ENCODE peak calls at places on chromosome 3, in ten cellular contexts. One of them, this sample, is unnamed.

GRCh38 chr3:78201066-78201465 is 1161.2 kb downstream of the ROBO2 start:
- DNase-seq in heart right ventricle: no peak
- DNase-seq in natural killer cell: no peak
- DNase-seq in breast epithelium: no peak
- DNase-seq in endodermal cell: no peak
- DNase-seq in tibial nerve: no peak
- DNase-seq in left ventricle myocardium inferior: no peak
- DNase-seq in CD8-positive, alpha-beta T cell: no peak
- DNase-seq in A549: no peak
- DNase-seq in fibroblast of mammary gland: peak; percentile 1
- DNase-seq in this sample: no peak

GRCh38 chr3:101849714-101850326 is 506 bp downstream of the NFKBIZ start:
- DNase-seq in CD8-positive, alpha-beta T cell: peak; percentile 63
- DNase-seq in endodermal cell: peak; percentile 82
- DNase-seq in A549: no peak
- DNase-seq in heart right ventricle: peak; percentile 24
- DNase-seq in fibroblast of mammary gland: no peak
- DNase-seq in tibial nerve: peak; percentile 33
- DNase-seq in breast epithelium: no peak
- DNase-seq in left ventricle myocardium inferior: peak; percentile 51
- DNase-seq in natural killer cell: peak; percentile 49
- DNase-seq in this sample: no peak

GRCh38 chr3:127991251-127991650 is 61.0 kb upstream of the SEC61A1 start:
- DNase-seq in left ventricle myocardium inferior: no peak
- DNase-seq in natural killer cell: no peak
- DNase-seq in breast epithelium: no peak
- DNase-seq in fibroblast of mammary gland: no peak
- DNase-seq in heart right ventricle: no peak
- DNase-seq in tibial nerve: no peak
- DNase-seq in A549: no peak
- DNase-seq in endodermal cell: no peak
- DNase-seq in CD8-positive, alpha-beta T cell: no peak
- DNase-seq in this sample: no peak

GRCh38 chr3:45100998-45101407 is 45.2 kb downstream of the CDCP1 start:
- DNase-seq in fibroblast of mammary gland: peak; percentile 91
- DNase-seq in breast epithelium: no peak
- DNase-seq in A549: no peak
- DNase-seq in tibial nerve: no peak
- DNase-seq in heart right ventricle: no peak
- DNase-seq in natural killer cell: no peak
- DNase-seq in left ventricle myocardium inferior: no peak
- DNase-seq in endodermal cell: no peak
- DNase-seq in CD8-positive, alpha-beta T cell: no peak
- DNase-seq in this sample: no peak

GRCh38 chr3:56019490-56019889 is 448.8 kb downstream of the ERC2 start:
- DNase-seq in endodermal cell: no peak
- DNase-seq in breast epithelium: no peak
- DNase-seq in CD8-positive, alpha-beta T cell: no peak
- DNase-seq in tibial nerve: no peak
- DNase-seq in left ventricle myocardium inferior: peak; percentile 24
- DNase-seq in fibroblast of mammary gland: no peak
- DNase-seq in heart right ventricle: peak; percentile 40
- DNase-seq in natural killer cell: no peak
- DNase-seq in A549: no peak
- DNase-seq in this sample: no peak

GRCh38 chr3:45180051-45180450 is 33.9 kb upstream of the CDCP1 start:
- DNase-seq in heart right ventricle: no peak
- DNase-seq in A549: no peak
- DNase-seq in breast epithelium: no peak
- DNase-seq in tibial nerve: no peak
- DNase-seq in CD8-positive, alpha-beta T cell: no peak
- DNase-seq in fibroblast of mammary gland: peak; percentile 52
- DNase-seq in endodermal cell: no peak
- DNase-seq in natural killer cell: no peak
- DNase-seq in left ventricle myocardium inferior: no peak
- DNase-seq in this sample: no peak

GRCh38 chr3:122415762-122416654 is at the start of gene WDR5B:
- DNase-seq in left ventricle myocardium inferior: peak; percentile 97
- DNase-seq in breast epithelium: peak; percentile 97
- DNase-seq in fibroblast of mammary gland: peak; percentile 96
- DNase-seq in endodermal cell: peak; percentile 99
- DNase-seq in tibial nerve: peak; percentile 98
- DNase-seq in heart right ventricle: peak; percentile 98
- DNase-seq in natural killer cell: peak; percentile 99
- DNase-seq in A549: peak; percentile 98
- DNase-seq in CD8-positive, alpha-beta T cell: peak; percentile 98
- DNase-seq in this sample: peak; percentile 86

GRCh38 chr3:129403450-129403849 is 25.0 kb downstream of the EFCAB12 start:
- DNase-seq in breast epithelium: no peak
- DNase-seq in endodermal cell: no peak
- DNase-seq in fibroblast of mammary gland: no peak
- DNase-seq in A549: no peak
- DNase-seq in natural killer cell: no peak
- DNase-seq in CD8-positive, alpha-beta T cell: no peak
- DNase-seq in heart right ventricle: no peak
- DNase-seq in left ventricle myocardium inferior: no peak
- DNase-seq in tibial nerve: no peak
- DNase-seq in this sample: no peak

GRCh38 chr3:78848392-78849288 is 919.2 kb downstream of the ROBO1 start:
- DNase-seq in fibroblast of mammary gland: no peak
- DNase-seq in heart right ventricle: no peak
- DNase-seq in A549: no peak
- DNase-seq in breast epithelium: no peak
- DNase-seq in left ventricle myocardium inferior: no peak
- DNase-seq in CD8-positive, alpha-beta T cell: no peak
- DNase-seq in endodermal cell: no peak
- DNase-seq in tibial nerve: no peak
- DNase-seq in natural killer cell: no peak
- DNase-seq in this sample: no peak

GRCh38 chr3:47989981-47990440 is 26.2 kb downstream of the MAP4 start:
- DNase-seq in tibial nerve: peak; percentile 76
- DNase-seq in breast epithelium: peak; percentile 69
- DNase-seq in fibroblast of mammary gland: peak; percentile 96
- DNase-seq in natural killer cell: peak; percentile 34
- DNase-seq in A549: peak; percentile 46
- DNase-seq in CD8-positive, alpha-beta T cell: peak; percentile 69
- DNase-seq in heart right ventricle: peak; percentile 84
- DNase-seq in left ventricle myocardium inferior: peak; percentile 58
- DNase-seq in endodermal cell: peak; percentile 86
- DNase-seq in this sample: peak; percentile 54

GRCh38 chr3:112631257-112631656 is 9.7 kb downstream of the CCDC80 start:
- DNase-seq in heart right ventricle: no peak
- DNase-seq in CD8-positive, alpha-beta T cell: no peak
- DNase-seq in endodermal cell: no peak
- DNase-seq in natural killer cell: no peak
- DNase-seq in breast epithelium: no peak
- DNase-seq in tibial nerve: no peak
- DNase-seq in left ventricle myocardium inferior: no peak
- DNase-seq in A549: no peak
- DNase-seq in fibroblast of mammary gland: no peak
- DNase-seq in this sample: no peak

GRCh38 chr3:194326192-194327029 is 24.7 kb downstream of the CPN2 start:
- DNase-seq in left ventricle myocardium inferior: no peak
- DNase-seq in fibroblast of mammary gland: peak; percentile 38
- DNase-seq in heart right ventricle: no peak
- DNase-seq in CD8-positive, alpha-beta T cell: no peak
- DNase-seq in natural killer cell: peak; percentile 28
- DNase-seq in endodermal cell: no peak
- DNase-seq in breast epithelium: no peak
- DNase-seq in A549: no peak
- DNase-seq in tibial nerve: no peak
- DNase-seq in this sample: no peak

GRCh38 chr3:60953406-60953805 is 297.8 kb downstream of the FHIT start:
- DNase-seq in A549: no peak
- DNase-seq in endodermal cell: no peak
- DNase-seq in breast epithelium: no peak
- DNase-seq in left ventricle myocardium inferior: no peak
- DNase-seq in natural killer cell: no peak
- DNase-seq in heart right ventricle: no peak
- DNase-seq in tibial nerve: no peak
- DNase-seq in fibroblast of mammary gland: peak; percentile 61
- DNase-seq in CD8-positive, alpha-beta T cell: no peak
- DNase-seq in this sample: no peak

GRCh38 chr3:179098388-179099077 is 26.9 kb upstream of the ZMAT3 start:
- DNase-seq in fibroblast of mammary gland: peak; percentile 66
- DNase-seq in CD8-positive, alpha-beta T cell: no peak
- DNase-seq in natural killer cell: no peak
- DNase-seq in left ventricle myocardium inferior: no peak
- DNase-seq in tibial nerve: no peak
- DNase-seq in endodermal cell: no peak
- DNase-seq in breast epithelium: no peak
- DNase-seq in heart right ventricle: no peak
- DNase-seq in A549: no peak
- DNase-seq in this sample: no peak

GRCh38 chr3:169146112-169146665 is 517.3 kb downstream of the MECOM start:
- DNase-seq in heart right ventricle: peak; percentile 62
- DNase-seq in natural killer cell: no peak
- DNase-seq in A549: peak; percentile 24
- DNase-seq in endodermal cell: peak; percentile 78
- DNase-seq in fibroblast of mammary gland: peak; percentile 9
- DNase-seq in tibial nerve: no peak
- DNase-seq in breast epithelium: no peak
- DNase-seq in CD8-positive, alpha-beta T cell: no peak
- DNase-seq in left ventricle myocardium inferior: peak; percentile 37
- DNase-seq in this sample: peak; percentile 9

GRCh38 chr3:192819001-192819569 is 91.7 kb upstream of the FGF12 start:
- DNase-seq in left ventricle myocardium inferior: no peak
- DNase-seq in breast epithelium: no peak
- DNase-seq in fibroblast of mammary gland: peak; percentile 85
- DNase-seq in heart right ventricle: no peak
- DNase-seq in endodermal cell: no peak
- DNase-seq in CD8-positive, alpha-beta T cell: no peak
- DNase-seq in tibial nerve: no peak
- DNase-seq in natural killer cell: no peak
- DNase-seq in A549: peak; percentile 73
- DNase-seq in this sample: no peak

DNA sequence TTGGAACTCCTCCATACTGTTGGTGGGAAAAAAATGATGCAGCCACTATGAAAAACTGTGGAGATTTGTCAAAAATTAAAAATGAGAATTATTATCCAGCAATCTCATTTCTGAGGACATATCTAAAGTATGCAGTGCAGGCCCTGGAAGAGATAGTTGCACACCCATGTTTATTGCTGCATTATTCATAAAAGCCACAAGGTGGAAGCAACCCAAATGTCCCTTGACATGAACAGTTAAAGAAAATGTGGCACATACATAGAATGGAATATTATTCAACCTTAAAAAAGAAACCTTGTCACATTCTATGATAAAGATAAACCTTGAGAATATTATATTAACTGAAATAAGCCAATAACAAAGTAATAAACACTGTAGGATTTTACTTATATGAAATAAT is 80.9 kb upstream of the ARHGEF26 start:
- DNase-seq in tibial nerve: no peak
- DNase-seq in CD8-positive, alpha-beta T cell: no peak
- DNase-seq in fibroblast of mammary gland: peak; percentile 37
- DNase-seq in heart right ventricle: no peak
- DNase-seq in breast epithelium: no peak
- DNase-seq in left ventricle myocardium inferior: no peak
- DNase-seq in A549: no peak
- DNase-seq in endodermal cell: no peak
- DNase-seq in natural killer cell: no peak
- DNase-seq in this sample: no peak
- TF ChIP-seq CTCF in tibial nerve: no peak
- TF ChIP-seq CTCF in CD8-positive, alpha-beta T cell: no peak
- TF ChIP-seq CTCF in fibroblast of mammary gland: peak; percentile 45
- TF ChIP-seq CTCF in heart right ventricle: no peak
- TF ChIP-seq CTCF in breast epithelium: no peak
- TF ChIP-seq CTCF in left ventricle myocardium inferior: peak; percentile 32
- TF ChIP-seq CTCF in A549: peak; percentile 32
- TF ChIP-seq CTCF in endodermal cell: peak; percentile 55
- TF ChIP-seq CTCF in natural killer cell: no peak
- TF ChIP-seq CTCF in this sample: no peak

GRCh38 chr3:15894382-15894781 is 96.6 kb upstream of the ANKRD28 start:
- DNase-seq in left ventricle myocardium inferior: no peak
- DNase-seq in natural killer cell: no peak
- DNase-seq in endodermal cell: no peak
- DNase-seq in tibial nerve: no peak
- DNase-seq in CD8-positive, alpha-beta T cell: no peak
- DNase-seq in breast epithelium: no peak
- DNase-seq in A549: no peak
- DNase-seq in heart right ventricle: no peak
- DNase-seq in fibroblast of mammary gland: no peak
- DNase-seq in this sample: no peak
- TF ChIP-seq CTCF in left ventricle myocardium inferior: no peak
- TF ChIP-seq CTCF in natural killer cell: no peak
- TF ChIP-seq CTCF in endodermal cell: no peak
- TF ChIP-seq CTCF in tibial nerve: no peak
- TF ChIP-seq CTCF in CD8-positive, alpha-beta T cell: no peak
- TF ChIP-seq CTCF in breast epithelium: no peak
- TF ChIP-seq CTCF in A549: no peak
- TF ChIP-seq CTCF in heart right ventricle: no peak
- TF ChIP-seq CTCF in fibroblast of mammary gland: no peak
- TF ChIP-seq CTCF in this sample: no peak

DNA sequence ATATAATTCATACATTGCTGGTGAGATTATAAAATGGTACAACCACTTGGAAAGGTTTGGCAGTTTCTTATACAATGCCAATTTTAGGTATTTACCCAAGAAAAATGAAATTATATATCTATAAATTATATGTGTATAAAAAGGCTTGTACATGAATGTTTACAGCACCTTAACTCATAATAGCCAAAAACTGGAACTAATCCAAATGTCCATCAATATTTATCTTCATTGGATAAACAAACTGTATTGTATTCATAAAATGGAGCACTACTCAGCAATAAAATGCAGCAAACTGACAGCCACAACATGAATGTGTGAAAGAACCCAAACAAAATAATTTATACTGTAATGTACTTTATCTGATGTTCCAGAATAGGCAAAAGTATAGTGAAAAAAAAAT is 33.6 kb upstream of the EIF5A2 start:
- DNase-seq in endodermal cell: no peak
- DNase-seq in heart right ventricle: no peak
- DNase-seq in CD8-positive, alpha-beta T cell: no peak
- DNase-seq in A549: no peak
- DNase-seq in breast epithelium: no peak
- DNase-seq in fibroblast of mammary gland: no peak
- DNase-seq in natural killer cell: no peak
- DNase-seq in left ventricle myocardium inferior: no peak
- DNase-seq in tibial nerve: no peak
- DNase-seq in this sample: no peak
- TF ChIP-seq CTCF in endodermal cell: no peak
- TF ChIP-seq CTCF in heart right ventricle: no peak
- TF ChIP-seq CTCF in CD8-positive, alpha-beta T cell: no peak
- TF ChIP-seq CTCF in A549: no peak
- TF ChIP-seq CTCF in breast epithelium: no peak
- TF ChIP-seq CTCF in fibroblast of mammary gland: no peak
- TF ChIP-seq CTCF in natural killer cell: no peak
- TF ChIP-seq CTCF in left ventricle myocardium inferior: no peak
- TF ChIP-seq CTCF in tibial nerve: no peak
- TF ChIP-seq CTCF in this sample: no peak

DNA sequence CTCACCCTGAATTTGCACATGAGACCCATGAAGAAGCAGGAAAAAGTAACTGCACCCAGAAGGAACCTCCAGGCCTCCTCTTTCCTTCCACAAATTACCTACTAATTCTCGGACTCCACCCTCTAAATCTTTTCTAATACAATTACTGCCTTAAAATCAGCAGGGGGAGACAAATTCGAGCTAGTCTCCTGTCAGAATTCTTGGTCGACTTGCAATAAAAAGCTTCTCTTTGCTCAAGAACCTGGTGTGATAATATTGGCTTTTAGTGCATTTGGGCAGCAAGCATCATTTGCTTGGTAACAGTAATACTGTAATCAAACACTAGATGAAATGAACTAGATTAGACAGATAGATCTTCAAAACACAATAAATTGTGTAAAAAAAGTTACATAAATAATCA is 281.9 kb downstream of the RAP2B start:
- DNase-seq in CD8-positive, alpha-beta T cell: no peak
- DNase-seq in endodermal cell: no peak
- DNase-seq in A549: no peak
- DNase-seq in heart right ventricle: no peak
- DNase-seq in left ventricle myocardium inferior: no peak
- DNase-seq in breast epithelium: no peak
- DNase-seq in natural killer cell: no peak
- DNase-seq in tibial nerve: no peak
- DNase-seq in fibroblast of mammary gland: peak; percentile 32
- DNase-seq in this sample: no peak
- TF ChIP-seq CTCF in CD8-positive, alpha-beta T cell: no peak
- TF ChIP-seq CTCF in endodermal cell: peak; percentile 64
- TF ChIP-seq CTCF in A549: no peak
- TF ChIP-seq CTCF in heart right ventricle: no peak
- TF ChIP-seq CTCF in left ventricle myocardium inferior: no peak
- TF ChIP-seq CTCF in breast epithelium: no peak
- TF ChIP-seq CTCF in natural killer cell: no peak
- TF ChIP-seq CTCF in tibial nerve: no peak
- TF ChIP-seq CTCF in fibroblast of mammary gland: peak; percentile 35
- TF ChIP-seq CTCF in this sample: no peak